ENCODE peak calls at places on chromosomes 11 and 22, in five cellular contexts. One of them, this sample, is unnamed.

GRCh38 chr11:98572941-98573340 is 447.8 kb upstream of the CNTN5 start:
- DNase-seq in neural crest cell: no peak
- DNase-seq in epithelial cell of esophagus: no peak
- DNase-seq in astrocyte of the cerebellum: no peak
- DNase-seq in GM06990: no peak
- DNase-seq in this sample: no peak

GRCh38 chr11:11849127-11849746 is 7.5 kb downstream of the USP47 start:
- DNase-seq in astrocyte of the cerebellum: no peak
- DNase-seq in epithelial cell of esophagus: peak
- DNase-seq in GM06990: no peak
- DNase-seq in neural crest cell: peak
- DNase-seq in this sample: no peak

GRCh38 chr22:50199836-50200332 is 927 bp upstream of the SELENOO start:
- DNase-seq in epithelial cell of esophagus: no peak
- DNase-seq in astrocyte of the cerebellum: no peak
- DNase-seq in GM06990: no peak
- DNase-seq in neural crest cell: no peak
- DNase-seq in this sample: no peak

GRCh38 chr11:16081756-16082531 is 274.4 kb downstream of the SOX6 start:
- DNase-seq in GM06990: no peak
- DNase-seq in neural crest cell: no peak
- DNase-seq in astrocyte of the cerebellum: no peak
- DNase-seq in epithelial cell of esophagus: no peak
- DNase-seq in this sample: no peak

GRCh38 chr11:96827164-96827563 is 437.4 kb downstream of the JRKL start:
- DNase-seq in GM06990: no peak
- DNase-seq in epithelial cell of esophagus: no peak
- DNase-seq in astrocyte of the cerebellum: no peak
- DNase-seq in neural crest cell: no peak
- DNase-seq in this sample: no peak

GRCh38 chr11:126061707-126062678 is 673 bp downstream of the CDON start:
- DNase-seq in GM06990: no peak
- DNase-seq in neural crest cell: peak
- DNase-seq in epithelial cell of esophagus: peak
- DNase-seq in astrocyte of the cerebellum: no peak
- DNase-seq in this sample: no peak

GRCh38 chr11:61447601-61448551 is 18.0 kb downstream of the SDHAF2 start:
- DNase-seq in GM06990: no peak
- DNase-seq in astrocyte of the cerebellum: no peak
- DNase-seq in epithelial cell of esophagus: no peak
- DNase-seq in neural crest cell: no peak
- DNase-seq in this sample: no peak

GRCh38 chr11:113014731-113015455 is 53.7 kb downstream of the NCAM1 start:
- DNase-seq in GM06990: no peak
- DNase-seq in epithelial cell of esophagus: no peak
- DNase-seq in astrocyte of the cerebellum: no peak
- DNase-seq in neural crest cell: no peak
- DNase-seq in this sample: no peak

GRCh38 chr11:6638437-6638836 is 17.2 kb downstream of the DCHS1 start:
- DNase-seq in epithelial cell of esophagus: no peak
- DNase-seq in astrocyte of the cerebellum: no peak
- DNase-seq in neural crest cell: no peak
- DNase-seq in GM06990: no peak
- DNase-seq in this sample: no peak

GRCh38 chr11:97965849-97966646 is 1054.7 kb upstream of the CNTN5 start:
- DNase-seq in astrocyte of the cerebellum: peak
- DNase-seq in GM06990: no peak
- DNase-seq in epithelial cell of esophagus: peak
- DNase-seq in neural crest cell: no peak
- DNase-seq in this sample: no peak

DNA sequence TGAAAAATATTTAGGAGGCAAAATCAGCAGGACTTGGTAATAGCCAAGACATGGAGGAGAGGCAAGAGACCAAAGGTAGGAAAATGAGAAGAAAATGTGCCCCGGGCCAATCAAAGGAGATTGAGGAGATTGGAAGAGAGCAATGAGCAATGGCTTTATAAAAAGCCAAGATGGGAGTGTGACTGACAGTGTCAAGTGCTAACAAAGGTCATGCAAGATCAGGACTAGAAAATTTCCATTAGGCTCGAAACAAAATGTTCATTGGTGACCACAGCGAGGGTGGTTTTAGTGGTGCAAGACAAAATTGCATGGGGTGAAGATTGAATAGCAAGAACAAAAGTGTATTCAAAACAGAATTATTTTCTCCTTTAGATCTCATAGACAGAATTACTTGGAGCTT is 45.2 kb upstream of the TBCEL start:
- DNase-seq in epithelial cell of esophagus: no peak
- DNase-seq in astrocyte of the cerebellum: no peak
- DNase-seq in GM06990: no peak
- DNase-seq in neural crest cell: no peak
- DNase-seq in this sample: no peak
- TF ChIP-seq CTCF in epithelial cell of esophagus: no peak
- TF ChIP-seq CTCF in astrocyte of the cerebellum: no peak
- TF ChIP-seq CTCF in GM06990: no peak
- TF ChIP-seq CTCF in neural crest cell: no peak
- TF ChIP-seq CTCF in this sample: no peak

GRCh38 chr22:20175597-20175900 is 24.7 kb upstream of the CCDC188 start:
- DNase-seq in astrocyte of the cerebellum: no peak
- DNase-seq in GM06990: no peak
- DNase-seq in neural crest cell: no peak
- DNase-seq in epithelial cell of esophagus: no peak
- DNase-seq in this sample: no peak
- TF ChIP-seq CTCF in astrocyte of the cerebellum: peak
- TF ChIP-seq CTCF in GM06990: no peak
- TF ChIP-seq CTCF in neural crest cell: no peak
- TF ChIP-seq CTCF in epithelial cell of esophagus: no peak
- TF ChIP-seq CTCF in this sample: no peak

DNA sequence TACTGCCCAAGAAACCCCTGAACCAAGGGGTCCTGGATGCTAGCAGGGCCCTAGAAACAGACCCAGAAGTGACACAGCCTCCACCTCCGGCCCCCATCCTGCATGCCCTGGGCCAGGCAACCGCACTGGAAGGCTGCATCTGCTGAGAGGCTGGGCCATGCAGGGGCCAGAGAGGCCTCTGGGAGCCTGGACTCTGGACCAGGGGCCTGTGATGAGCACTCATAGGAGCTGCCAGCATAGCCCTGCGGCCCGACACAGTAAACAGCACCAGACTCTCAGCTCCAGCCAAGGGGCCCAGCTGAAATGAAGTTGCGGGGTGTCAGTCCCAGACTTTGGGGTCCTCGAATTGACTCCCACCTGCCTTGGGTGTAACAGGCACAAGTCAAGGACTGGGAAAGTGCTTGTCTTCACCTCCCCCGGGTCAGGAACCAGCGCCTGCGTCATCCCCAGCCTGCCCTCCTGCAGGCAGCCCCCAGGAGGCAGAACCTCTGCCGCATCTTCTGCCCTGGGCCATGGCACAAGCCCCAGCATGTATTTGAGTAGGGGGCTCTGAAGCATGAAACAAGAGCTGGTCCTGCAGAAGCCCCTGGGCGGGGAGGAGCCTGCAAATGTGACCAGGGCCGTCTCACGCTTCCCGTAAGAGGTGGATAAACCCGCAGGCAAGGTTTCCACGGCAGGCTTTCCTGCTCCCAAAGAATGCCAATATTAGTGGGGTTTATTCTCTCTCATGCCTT is 25.2 kb upstream of the CCND1 start:
- DNase-seq in neural crest cell: no peak
- DNase-seq in astrocyte of the cerebellum: no peak
- DNase-seq in GM06990: no peak
- DNase-seq in epithelial cell of esophagus: no peak
- DNase-seq in this sample: no peak
- TF ChIP-seq CTCF in neural crest cell: no peak
- TF ChIP-seq CTCF in astrocyte of the cerebellum: no peak
- TF ChIP-seq CTCF in GM06990: no peak
- TF ChIP-seq CTCF in epithelial cell of esophagus: no peak
- TF ChIP-seq CTCF in this sample: no peak

DNA sequence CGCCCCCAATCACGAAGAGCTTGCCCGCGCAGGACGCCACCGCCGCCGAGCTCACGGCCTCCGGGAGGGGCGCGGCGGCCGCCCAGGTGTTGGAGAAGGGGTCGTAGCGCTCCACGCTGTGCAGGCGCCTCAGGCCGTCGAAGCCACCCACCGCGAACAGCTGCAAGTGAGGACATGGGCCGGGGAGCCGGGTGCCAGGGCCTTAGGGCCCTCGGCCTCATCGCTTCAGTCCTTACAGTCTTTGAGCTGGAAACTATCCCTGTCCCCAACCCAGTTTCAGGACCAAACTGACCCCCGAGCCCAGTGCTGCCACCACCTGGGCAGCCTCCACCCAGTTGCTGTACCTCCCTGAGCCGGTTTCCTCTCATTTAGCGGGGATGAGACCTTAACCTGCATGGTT is 7.6 kb downstream of the KLHL35 start:
- DNase-seq in astrocyte of the cerebellum: no peak
- DNase-seq in epithelial cell of esophagus: no peak
- DNase-seq in neural crest cell: no peak
- DNase-seq in GM06990: no peak
- DNase-seq in this sample: no peak
- TF ChIP-seq CTCF in astrocyte of the cerebellum: peak
- TF ChIP-seq CTCF in epithelial cell of esophagus: peak
- TF ChIP-seq CTCF in neural crest cell: peak
- TF ChIP-seq CTCF in GM06990: peak
- TF ChIP-seq CTCF in this sample: peak

DNA sequence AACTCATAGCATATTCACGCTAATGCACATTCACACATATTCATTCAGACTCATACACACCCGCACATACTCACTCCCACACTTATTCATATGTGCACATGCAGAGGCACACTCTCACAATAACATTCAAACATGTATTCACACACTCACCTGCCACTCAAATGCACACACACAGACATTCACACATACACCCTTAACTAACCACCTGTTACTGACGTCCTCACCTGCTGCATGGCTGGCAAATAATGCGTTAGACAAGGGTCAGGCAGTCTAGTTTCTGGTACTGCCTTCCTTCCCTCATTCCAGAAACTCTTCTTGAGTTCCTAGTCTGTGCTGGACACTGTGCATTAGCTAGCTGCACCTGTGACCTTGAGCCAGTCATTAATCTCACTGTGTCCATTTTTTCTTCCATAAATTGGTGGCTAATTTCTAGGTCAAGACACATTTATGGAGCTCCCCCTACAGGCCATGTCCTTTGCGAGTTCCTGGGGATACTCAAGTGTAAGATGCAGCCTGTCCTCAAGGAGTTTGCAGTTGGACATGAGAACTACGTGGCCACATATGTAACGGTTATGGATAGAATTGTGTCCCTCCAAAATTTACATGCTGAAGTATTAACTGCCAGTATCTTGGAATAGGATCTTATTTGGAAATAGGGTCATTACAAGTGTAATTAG is 34.5 kb upstream of the SEZ6L start:
- DNase-seq in GM06990: no peak
- DNase-seq in epithelial cell of esophagus: no peak
- DNase-seq in neural crest cell: no peak
- DNase-seq in astrocyte of the cerebellum: no peak
- DNase-seq in this sample: no peak
- TF ChIP-seq CTCF in GM06990: peak
- TF ChIP-seq CTCF in epithelial cell of esophagus: no peak
- TF ChIP-seq CTCF in neural crest cell: peak
- TF ChIP-seq CTCF in astrocyte of the cerebellum: no peak
- TF ChIP-seq CTCF in this sample: no peak

GRCh38 chr22:37732699-37733607 is 36.1 kb downstream of the TRIOBP start:
- DNase-seq in astrocyte of the cerebellum: no peak
- DNase-seq in neural crest cell: no peak
- DNase-seq in GM06990: no peak
- DNase-seq in epithelial cell of esophagus: no peak
- DNase-seq in this sample: no peak
- TF ChIP-seq CTCF in astrocyte of the cerebellum: no peak
- TF ChIP-seq CTCF in neural crest cell: no peak
- TF ChIP-seq CTCF in GM06990: no peak
- TF ChIP-seq CTCF in epithelial cell of esophagus: no peak
- TF ChIP-seq CTCF in this sample: no peak

This sample was measured in osteocyte.